ENCODE peak calls at places on chromosomes 11 and 22, in nine cellular contexts. L, G, Q, V, Z, O, H, E and K are unnamed samples.

GRCh38 chr11:16195659-16196058 is 160.7 kb downstream of the SOX6 start:
- DNase-seq in Q (peak; percentile 21), H (no peak), V (no peak), O (no peak), G (no peak), E (no peak), L (no peak), Z (peak; percentile 65), K (no peak)

GRCh38 chr22:46114518-46115387 is 35.6 kb upstream of the PPARA start:
- DNase-seq in V (no peak), E (no peak), O (no peak), L (no peak), H (no peak), G (no peak), Q (no peak), Z (no peak), K (no peak)

GRCh38 chr11:118306556-118306955 is 2.0 kb downstream of the CD3E start:
- DNase-seq in V (no peak), L (no peak), O (no peak), H (no peak), E (no peak), Z (no peak), Q (no peak), G (no peak), K (no peak)

GRCh38 chr11:95698939-95699562 is 90.5 kb downstream of the FAM76B start:
- DNase-seq in O (no peak), V (no peak), Z (peak; percentile 39), L (no peak), E (no peak), G (no peak), Q (no peak), H (no peak), K (no peak)

GRCh38 chr11:1753426-1754305 is 3.3 kb upstream of the IFITM10 start:
- DNase-seq in H (no peak), E (no peak), V (no peak), G (no peak), Z (no peak), Q (no peak), O (no peak), L (no peak), K (no peak)

GRCh38 chr11:45507916-45508315 is 157.5 kb downstream of the CHST1 start:
- DNase-seq in H (no peak), L (no peak), G (no peak), Q (no peak), O (no peak), V (no peak), E (no peak), Z (no peak), K (no peak)

GRCh38 chr11:83172551-83172950 is 15.6 kb downstream of the PCF11 start:
- DNase-seq in V (no peak), L (no peak), H (no peak), Z (no peak), E (no peak), O (no peak), G (no peak), Q (no peak), K (no peak)

GRCh38 chr11:36510567-36511020 is 522 bp upstream of the TRAF6 start:
- DNase-seq in H (no peak), G (no peak), V (no peak), O (no peak), L (no peak), Q (no peak), Z (peak; percentile 32), E (no peak), K (no peak)

GRCh38 chr11:112355726-112356125 is 95.1 kb upstream of the PLET1 start:
- DNase-seq in G (peak; percentile 16), Z (peak; percentile 35), Q (peak; percentile 20), H (no peak), E (no peak), V (no peak), O (no peak), L (peak; percentile 57), K (peak; percentile 42)

GRCh38 chr22:27241430-27242110 is 560.0 kb downstream of the MN1 start:
- DNase-seq in Z (no peak), H (no peak), G (no peak), Q (no peak), L (no peak), V (no peak), O (no peak), E (no peak), K (no peak)

GRCh38 chr11:96464695-96465307 is 75.0 kb downstream of the JRKL start:
- DNase-seq in Z (peak; percentile 78), G (peak; percentile 38), O (no peak), H (no peak), Q (peak; percentile 72), V (no peak), L (no peak), E (no peak), K (peak; percentile 62)

GRCh38 chr11:92820860-92821259 is 148.6 kb upstream of the MTNR1B start:
- DNase-seq in G (no peak), Q (no peak), Z (no peak), H (no peak), O (no peak), E (no peak), V (no peak), L (no peak), K (no peak)

GRCh38 chr11:9074338-9075029 is 16.9 kb downstream of the SCUBE2 start:
- DNase-seq in V (no peak), O (no peak), Q (no peak), L (no peak), G (no peak), Z (no peak), E (no peak), H (no peak), K (no peak)

GRCh38 chr22:44311855-44312170 is 938 bp downstream of the SHISAL1 start:
- DNase-seq in Z (peak; percentile 73), Q (no peak), E (no peak), V (no peak), O (no peak), H (no peak), G (no peak), L (no peak), K (no peak)

GRCh38 chr22:31723699-31724098 is 26.2 kb downstream of the PRR14L start:
- DNase-seq in L (no peak), E (no peak), Q (no peak), Z (no peak), G (no peak), O (no peak), H (no peak), V (no peak), K (no peak)

GRCh38 chr11:130629039-130629438 is 180.6 kb downstream of the ADAMTS15 start:
- DNase-seq in L (no peak), Q (no peak), H (no peak), O (peak; percentile 56), V (no peak), Z (no peak), G (no peak), E (no peak), K (no peak)

GRCh38 chr11:9180784-9181183 is 84.4 kb downstream of the DENND5A start:
- DNase-seq in Q (peak; percentile 16), H (no peak), O (no peak), L (no peak), V (no peak), G (no peak), E (no peak), Z (peak; percentile 72), K (no peak)

GRCh38 chr11:121448431-121448941 is 3.6 kb upstream of the SORL1 start:
- DNase-seq in O (no peak), L (no peak), Q (no peak), H (no peak), G (no peak), E (no peak), V (no peak), Z (peak; percentile 3), K (no peak)

GRCh38 chr11:13941790-13942189 is 20.7 kb upstream of the SPON1 start:
- DNase-seq in E (no peak), Z (no peak), L (no peak), G (no peak), V (no peak), H (no peak), O (no peak), Q (no peak), K (no peak)

GRCh38 chr11:11948242-11948947 is 60.0 kb downstream of the DKK3 start:
- DNase-seq in E (no peak), V (no peak), Z (no peak), O (no peak), H (no peak), G (no peak), Q (peak; percentile 18), L (no peak), K (no peak)

GRCh38 chr11:128205796-128206195 is 381.6 kb downstream of the ETS1 start:
- DNase-seq in L (no peak), V (no peak), Z (no peak), O (no peak), E (no peak), H (no peak), G (no peak), Q (no peak), K (no peak)

GRCh38 chr22:42177891-42178336 is 47.3 kb upstream of the CYP2D6 start:
- DNase-seq in H (no peak), E (no peak), V (no peak), L (no peak), O (no peak), Q (no peak), G (no peak), Z (no peak), K (no peak)

DNA sequence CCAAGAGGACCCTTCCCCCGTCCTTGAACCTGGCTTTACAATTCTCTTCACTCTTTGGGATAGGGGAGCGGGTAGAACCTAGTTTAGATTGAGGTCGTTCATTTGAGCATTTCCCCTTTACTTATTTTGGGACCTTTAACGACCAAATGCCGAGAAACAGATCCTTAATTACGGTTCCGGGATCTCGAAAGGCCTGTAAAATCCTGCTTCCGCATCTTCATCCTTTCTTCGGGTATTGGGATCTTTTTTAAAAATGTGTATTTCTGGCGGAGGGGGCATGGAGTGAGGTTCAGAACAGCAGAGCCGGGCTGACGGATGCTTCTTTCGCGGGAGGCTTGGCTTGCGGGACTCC is 397 bp upstream of the HIPK3 start:
- DNase-seq in V (no peak), G (no peak), H (no peak), E (no peak), L (no peak), O (no peak), Z (no peak), Q (no peak), K (no peak)
- TF ChIP-seq POLR2A in V (no peak), G (peak; percentile 42), H (no peak), E (no peak), L (no peak), O (no peak), Z (no peak), Q (no peak), K (no peak)

GRCh38 chr11:65873280-65874156 is 918 bp upstream of the EFEMP2 start:
- DNase-seq in Z (peak; percentile 90), Q (peak; percentile 92), L (peak; percentile 98), O (peak; percentile 92), G (peak; percentile 98), V (peak; percentile 94), E (peak; percentile 97), H (peak; percentile 97), K (peak; percentile 91)
- TF ChIP-seq POLR2A in Z (peak; percentile 53), Q (peak; percentile 86), L (peak; percentile 72), O (peak; percentile 61), G (peak; percentile 39), V (no peak), E (peak; percentile 81), H (peak; percentile 81), K (peak; percentile 82)

GRCh38 chr22:50192825-50193204 is 7.1 kb downstream of the TRABD start:
- DNase-seq in H (no peak), G (no peak), L (no peak), E (peak; percentile 64), O (no peak), V (no peak), Z (no peak), Q (no peak), K (no peak)
- TF ChIP-seq POLR2A in H (no peak), G (no peak), L (no peak), E (no peak), O (no peak), V (no peak), Z (no peak), Q (no peak), K (no peak)

GRCh38 chr22:20858615-20859416 is at the start of the genes PI4KA and SNAP29:
- DNase-seq in H (peak; percentile 99), Z (peak; percentile 97), Q (peak; percentile 97), G (peak; percentile 98), O (peak; percentile 99), L (peak; percentile 98), E (peak; percentile 99), V (peak; percentile 98), K (peak; percentile 99)
- TF ChIP-seq POLR2A in H (peak; percentile 92), Z (peak; percentile 86), Q (peak; percentile 37), G (peak; percentile 65), O (no peak), L (peak; percentile 83), E (peak; percentile 80), V (no peak), K (peak; percentile 82)